ENCODE peak calls at places on chromosomes 3 and 15, in nine cellular contexts. T is GM23338, Q is neural crest cell, O is HFFc6, M is mammary epithelial cell, V is uterus, B is stomach, G is cardiac muscle cell, I is cardiac fibroblast. L is an unnamed sample.

GRCh38 chr3:64889991-64890390 is 202.2 kb upstream of the ADAMTS9 start:
- DNase-seq in T (peak; percentile 11), Q (no peak), O (no peak), M (no peak), V (peak; percentile 48), B (no peak), G (peak; percentile 63), I (peak; percentile 39), L (no peak)

GRCh38 chr3:8442993-8443670 is 58.5 kb upstream of the LMCD1 start:
- DNase-seq in T (no peak), Q (no peak), O (no peak), M (no peak), V (no peak), B (no peak), G (peak; percentile 24), I (peak; percentile 33), L (no peak)

GRCh38 chr15:31487811-31488436 is 161.3 kb downstream of the KLF13 start:
- DNase-seq in T (no peak), Q (no peak), O (peak; percentile 11), M (peak; percentile 46), V (no peak), B (peak; percentile 22), G (no peak), I (peak; percentile 88), L (no peak)

GRCh38 chr15:82093774-82094211 is 48.0 kb upstream of the MEX3B start:
- DNase-seq in T (no peak), Q (no peak), O (peak; percentile 89), M (peak; percentile 86), V (no peak), B (no peak), G (no peak), I (peak; percentile 97), L (no peak)

GRCh38 chr15:80977627-80978036 is 12.0 kb downstream of the MESD start:
- DNase-seq in T (peak; percentile 90), Q (peak; percentile 63), O (peak; percentile 47), M (no peak), V (peak; percentile 62), B (peak; percentile 71), G (peak; percentile 78), I (peak; percentile 64), L (peak; percentile 22)

GRCh38 chr15:60054472-60054871 is 50.4 kb downstream of the FOXB1 start:
- DNase-seq in T (no peak), Q (no peak), O (no peak), M (peak; percentile 62), V (no peak), B (no peak), G (no peak), I (no peak), L (no peak)

GRCh38 chr3:129365296-129365695 is 63.1 kb downstream of the EFCAB12 start:
- DNase-seq in T (no peak), Q (no peak), O (no peak), M (no peak), V (no peak), B (no peak), G (no peak), I (no peak), L (no peak)

GRCh38 chr15:65082303-65082958 is 5.9 kb downstream of the KBTBD13 start:
- DNase-seq in T (peak; percentile 62), Q (no peak), O (no peak), M (no peak), V (no peak), B (no peak), G (peak; percentile 45), I (no peak), L (no peak)

GRCh38 chr15:80564056-80564455 is 131.1 kb upstream of the ABHD17C start:
- DNase-seq in T (no peak), Q (no peak), O (no peak), M (no peak), V (no peak), B (no peak), G (no peak), I (no peak), L (no peak)

GRCh38 chr3:156371683-156372082 is 183.2 kb downstream of the SSR3 start:
- DNase-seq in T (no peak), Q (no peak), O (no peak), M (no peak), V (no peak), B (no peak), G (no peak), I (no peak), L (no peak)

GRCh38 chr3:65714138-65714537 is 324.6 kb downstream of the MAGI1 start:
- DNase-seq in T (no peak), Q (no peak), O (no peak), M (no peak), V (no peak), B (no peak), G (peak; percentile 34), I (peak; percentile 31), L (no peak)

GRCh38 chr3:5162102-5162501 is 25.4 kb upstream of the EDEM1 start:
- DNase-seq in T (no peak), Q (no peak), O (peak; percentile 75), M (peak; percentile 51), V (no peak), B (no peak), G (no peak), I (peak; percentile 81), L (no peak)

GRCh38 chr3:29937185-29937584 is 656.3 kb downstream of the RBMS3 start:
- DNase-seq in T (no peak), Q (no peak), O (peak; percentile 6), M (peak; percentile 64), V (no peak), B (no peak), G (no peak), I (peak; percentile 53), L (no peak)

DNA sequence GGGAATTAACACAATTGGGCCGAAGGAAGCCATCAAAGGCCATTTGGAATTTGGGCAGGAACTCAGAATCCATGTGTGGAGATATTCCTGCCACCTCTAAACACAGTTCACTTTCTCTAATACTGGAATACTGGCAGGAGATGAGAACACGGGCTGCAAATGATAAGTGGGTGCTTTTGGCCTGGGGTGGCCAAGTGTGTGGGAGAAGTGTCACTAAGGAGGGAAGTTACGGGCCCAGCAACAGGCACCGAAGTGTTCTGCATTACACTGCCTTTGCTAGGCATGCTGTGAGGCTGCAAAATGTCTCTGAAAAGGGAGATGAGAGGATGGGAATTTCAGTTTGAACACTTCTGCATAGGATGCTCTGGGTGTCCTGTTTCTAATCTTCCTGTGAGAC is 89.4 kb upstream of the FEZF2 start:
- DNase-seq in T (no peak), Q (no peak), O (no peak), M (no peak), V (no peak), B (no peak), G (no peak), I (no peak), L (no peak)
- TF ChIP-seq CTCF in T (no peak), Q (no peak), O (no peak), M (no peak), V (no peak), B (no peak), G (no peak), I (no peak), L (no peak)

GRCh38 chr15:51135276-51135675 is 40.6 kb upstream of the TNFAIP8L3 start:
- DNase-seq in T (no peak), Q (no peak), O (no peak), M (peak; percentile 58), V (no peak), B (no peak), G (no peak), I (no peak), L (no peak)

GRCh38 chr15:51131596-51132290 is 37.0 kb upstream of the TNFAIP8L3 start:
- DNase-seq in T (no peak), Q (no peak), O (no peak), M (no peak), V (no peak), B (no peak), G (no peak), I (peak; percentile 40), L (no peak)

GRCh38 chr15:51134416-51135199 is 39.9 kb upstream of the TNFAIP8L3 start:
- DNase-seq in T (no peak), Q (no peak), O (no peak), M (no peak), V (no peak), B (no peak), G (no peak), I (no peak), L (no peak)

GRCh38 chr15:51132384-51133139 is 37.9 kb upstream of the TNFAIP8L3 start:
- DNase-seq in T (peak; percentile 59), Q (peak; percentile 34), O (peak; percentile 99), M (peak; percentile 72), V (peak; percentile 56), B (no peak), G (peak; percentile 50), I (peak; percentile 100), L (no peak)

DNA sequence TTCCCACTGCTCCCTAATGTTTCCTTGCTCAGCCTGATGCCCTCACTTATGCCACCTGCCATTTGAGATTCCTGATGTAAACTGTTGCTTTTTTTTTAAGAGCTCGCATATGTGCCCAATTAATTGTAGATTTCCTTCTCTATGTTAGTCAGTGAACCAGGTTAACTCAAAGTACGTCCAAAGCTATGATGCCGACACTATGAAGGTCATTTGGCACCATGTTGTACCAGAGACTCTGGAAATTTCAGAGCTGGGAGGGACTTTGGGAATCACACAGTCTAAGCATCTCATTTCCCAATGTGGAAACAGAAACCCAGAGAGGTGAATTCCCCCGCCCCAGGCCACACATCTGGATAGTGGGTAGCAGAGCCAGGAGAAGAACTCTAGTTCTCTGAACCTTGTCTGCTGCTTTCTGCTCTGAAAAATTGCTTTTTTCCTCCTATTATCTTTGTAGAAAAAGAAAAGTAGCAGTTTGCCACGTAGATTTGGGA is 38.5 kb upstream of the TNFAIP8L3 start:
- DNase-seq in T (no peak), Q (no peak), O (no peak), M (peak; percentile 50), V (no peak), B (no peak), G (no peak), I (no peak), L (no peak)
- TF ChIP-seq CTCF in T (no peak), Q (no peak), O (no peak), M (no peak), V (no peak), B (no peak), G (no peak), I (no peak), L (no peak)

DNA sequence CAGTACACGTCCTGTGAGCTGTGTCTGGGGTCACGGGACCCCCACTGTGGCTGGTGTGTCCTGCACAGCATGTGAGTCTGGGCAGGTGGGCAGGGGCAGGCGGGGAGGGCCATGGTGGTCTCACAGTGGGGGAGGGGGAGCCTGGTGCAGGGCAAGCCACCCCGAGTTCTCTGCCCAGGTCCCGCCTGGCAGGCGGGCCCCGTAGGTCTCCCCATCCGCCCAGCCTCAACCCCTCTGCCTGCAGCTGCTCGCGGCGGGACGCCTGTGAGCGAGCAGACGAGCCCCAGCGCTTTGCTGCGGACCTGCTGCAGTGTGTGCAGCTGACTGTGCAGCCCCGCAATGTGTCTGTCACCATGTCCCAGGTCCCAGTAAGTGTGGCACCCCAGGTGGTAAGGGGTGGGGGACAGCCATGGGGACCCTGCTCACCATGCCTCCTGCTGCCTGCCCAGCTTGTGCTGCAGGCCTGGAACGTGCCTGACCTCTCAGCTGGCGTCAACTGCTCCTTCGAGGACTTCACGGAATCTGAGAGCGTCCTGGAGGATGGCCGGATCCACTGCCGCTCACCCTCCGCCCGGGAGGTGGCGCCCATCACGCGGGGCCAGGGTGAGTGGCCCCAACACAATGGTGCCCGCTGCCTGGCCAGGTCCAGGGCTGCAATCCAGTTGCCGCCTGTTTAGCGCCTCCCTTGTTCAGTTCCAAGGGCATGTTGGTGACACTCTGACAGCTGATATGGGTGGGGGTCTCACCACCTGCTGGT is 21.9 kb downstream of the PLXNA1 start:
- DNase-seq in T (no peak), Q (no peak), O (no peak), M (no peak), V (no peak), B (no peak), G (no peak), I (no peak), L (no peak)
- TF ChIP-seq CTCF in T (peak; percentile 25), Q (no peak), O (no peak), M (no peak), V (no peak), B (no peak), G (no peak), I (no peak), L (no peak)

GRCh38 chr15:71379893-71380292 is 264.6 kb downstream of the THSD4 start:
- DNase-seq in T (no peak), Q (no peak), O (no peak), M (no peak), V (no peak), B (no peak), G (no peak), I (peak; percentile 39), L (no peak)
- TF ChIP-seq CTCF in T (no peak), Q (no peak), O (no peak), M (no peak), V (no peak), B (no peak), G (no peak), I (no peak), L (no peak)

L was measured in activated B cell treated with CpG ODN at 0.5 μM for 24 hours.